ENCODE peak calls at places on chromosomes 3 and 15, in six cellular contexts. H, Y, O, V, X and C are unnamed samples.

GRCh38 chr3:152438706-152439105 is 170.0 kb downstream of the MBNL1 start:
- DNase-seq in H (no peak), Y (no peak), O (no peak), V (no peak), X (no peak), C (no peak)

GRCh38 chr15:100131321-100132224 is 210.2 kb downstream of the ADAMTS17 start:
- DNase-seq in H (no peak), Y (peak), O (peak), V (peak), X (peak), C (peak)

GRCh38 chr15:62469874-62470688 is 305.0 kb upstream of the C2CD4B start:
- DNase-seq in H (peak), Y (peak), O (peak), V (peak), X (no peak), C (peak)

GRCh38 chr15:63892794-63893441 is 59.2 kb upstream of the HERC1 start:
- DNase-seq in H (no peak), Y (no peak), O (no peak), V (no peak), X (no peak), C (no peak)

GRCh38 chr3:98567646-98568280 is 25.6 kb downstream of the CPOX start:
- DNase-seq in H (no peak), Y (no peak), O (no peak), V (no peak), X (no peak), C (no peak)

GRCh38 chr3:155391104-155391503 is 97.6 kb upstream of the STRIT1 start:
- DNase-seq in H (no peak), Y (peak), O (peak), V (no peak), X (no peak), C (no peak)

GRCh38 chr15:40465939-40466338 is 4.8 kb upstream of the CHST14 start:
- DNase-seq in H (no peak), Y (no peak), O (no peak), V (no peak), X (no peak), C (no peak)

GRCh38 chr15:67080118-67080899 is 14.9 kb downstream of the SMAD3 start:
- DNase-seq in H (no peak), Y (peak), O (peak), V (no peak), X (no peak), C (peak)

GRCh38 chr3:23474580-23475357 is 271.6 kb downstream of the UBE2E2 start:
- DNase-seq in H (no peak), Y (no peak), O (no peak), V (no peak), X (no peak), C (no peak)

GRCh38 chr3:24837601-24838000 is 343.0 kb upstream of the THRB start:
- DNase-seq in H (no peak), Y (no peak), O (no peak), V (no peak), X (no peak), C (no peak)

DNA sequence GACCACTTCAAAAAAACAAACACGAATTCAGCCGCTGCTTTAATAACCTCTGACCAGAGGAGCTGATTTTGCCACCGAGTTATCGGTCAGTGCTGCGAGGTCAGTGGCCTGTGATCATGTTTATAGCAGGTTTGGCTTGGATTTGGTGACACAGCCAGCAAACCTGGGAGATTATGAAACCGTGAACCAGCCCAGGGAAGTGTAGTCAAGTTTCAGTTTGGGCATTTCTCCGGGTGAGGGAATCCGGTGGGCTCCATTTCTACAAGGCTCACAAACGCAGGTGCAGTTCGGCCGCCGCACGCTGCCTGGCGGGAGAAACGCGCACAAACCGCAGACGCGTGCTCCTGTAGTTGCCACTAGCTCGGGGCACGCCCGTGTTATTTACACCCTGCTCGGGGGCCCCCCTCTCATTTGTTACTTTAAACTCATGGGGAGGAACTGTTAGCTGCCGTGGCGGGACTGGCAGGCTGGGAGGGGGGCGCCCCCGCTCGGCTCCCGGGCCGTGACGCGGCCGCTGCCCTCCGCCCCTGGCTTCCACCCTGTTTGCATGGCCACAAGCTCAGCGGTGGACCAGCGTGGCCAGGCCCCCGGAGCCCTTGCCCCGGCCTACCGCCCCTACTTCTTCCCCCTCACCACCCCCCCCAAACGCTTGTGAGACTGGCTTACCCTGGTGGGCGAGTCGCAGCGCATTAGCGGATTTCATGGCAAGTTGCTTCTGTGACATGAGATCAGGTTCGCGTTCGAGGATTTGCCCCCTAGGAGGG is 13.6 kb upstream of the ONECUT1 start:
- DNase-seq in H (no peak), Y (no peak), O (no peak), V (no peak), X (peak), C (no peak)
- TF ChIP-seq EZH2 in H (no peak), Y (peak), O (peak), V (no peak), X (peak), C (peak)

DNA sequence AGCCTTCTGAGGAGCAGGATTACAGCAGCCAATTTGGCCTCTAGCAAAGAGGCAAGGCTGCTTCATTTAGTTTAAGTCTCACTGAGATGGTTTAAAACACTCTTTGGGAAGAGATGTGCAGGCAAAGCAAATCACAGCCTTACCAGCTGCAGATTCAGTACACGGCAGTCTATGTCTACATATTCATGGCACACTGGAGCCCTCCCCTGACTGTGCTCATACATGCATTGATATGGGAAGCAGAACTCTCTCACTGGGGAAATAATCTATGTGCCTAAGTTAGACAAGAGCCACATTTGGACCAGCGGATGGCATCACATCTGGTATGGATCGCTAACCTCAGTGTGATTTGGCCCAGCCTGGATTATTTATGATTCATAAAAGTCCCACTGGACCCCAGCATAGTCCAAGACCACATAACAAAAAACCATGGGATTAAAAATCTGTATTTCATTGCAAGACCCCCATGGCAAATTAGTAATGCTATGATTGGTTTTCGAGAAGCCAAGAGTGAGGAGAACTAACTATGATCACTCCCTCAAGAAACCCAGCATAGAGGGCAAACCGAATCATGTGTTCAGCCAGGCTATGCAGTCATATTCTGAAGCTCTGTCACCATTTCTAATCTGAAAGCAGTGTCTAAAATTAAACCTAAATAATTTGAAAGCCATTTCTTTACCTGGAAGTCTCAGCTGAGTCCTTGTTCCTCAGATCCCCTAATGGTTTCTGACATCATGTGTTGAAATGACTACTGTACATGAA is 1.3 kb downstream of the PRICKLE2 start:
- DNase-seq in H (no peak), Y (peak), O (peak), V (no peak), X (peak), C (no peak)
- TF ChIP-seq CTCF in H (no peak), Y (no peak), O (no peak), V (no peak), X (no peak), C (no peak)

GRCh38 chr3:128481438-128481942 is 11.5 kb downstream of the GATA2 start:
- DNase-seq in H (no peak), Y (no peak), O (no peak), V (no peak), X (peak), C (no peak)

GRCh38 chr3:128482175-128482856 is 10.7 kb downstream of the GATA2 start:
- DNase-seq in H (no peak), Y (peak), O (no peak), V (no peak), X (peak), C (no peak)

GRCh38 chr3:128484404-128485282 is 8.4 kb downstream of the GATA2 start:
- DNase-seq in H (no peak), Y (peak), O (no peak), V (no peak), X (peak), C (no peak)

GRCh38 chr3:128483657-128484403 is 9.2 kb downstream of the GATA2 start:
- DNase-seq in H (no peak), Y (peak), O (no peak), V (no peak), X (peak), C (no peak)

GRCh38 chr3:128482857-128483656 is 9.9 kb downstream of the GATA2 start:
- DNase-seq in H (no peak), Y (peak), O (peak), V (peak), X (peak), C (peak)
- TF ChIP-seq EZH2 in H (no peak), Y (no peak), O (no peak), V (no peak), X (peak), C (no peak)

GRCh38 chr15:76961277-76962010 is 29.9 kb downstream of the RCN2 start:
- DNase-seq in H (no peak), Y (no peak), O (no peak), V (no peak), X (no peak), C (no peak)
- TF ChIP-seq CTCF in H (no peak), Y (no peak), O (no peak), V (no peak), X (no peak), C (no peak)

DNA sequence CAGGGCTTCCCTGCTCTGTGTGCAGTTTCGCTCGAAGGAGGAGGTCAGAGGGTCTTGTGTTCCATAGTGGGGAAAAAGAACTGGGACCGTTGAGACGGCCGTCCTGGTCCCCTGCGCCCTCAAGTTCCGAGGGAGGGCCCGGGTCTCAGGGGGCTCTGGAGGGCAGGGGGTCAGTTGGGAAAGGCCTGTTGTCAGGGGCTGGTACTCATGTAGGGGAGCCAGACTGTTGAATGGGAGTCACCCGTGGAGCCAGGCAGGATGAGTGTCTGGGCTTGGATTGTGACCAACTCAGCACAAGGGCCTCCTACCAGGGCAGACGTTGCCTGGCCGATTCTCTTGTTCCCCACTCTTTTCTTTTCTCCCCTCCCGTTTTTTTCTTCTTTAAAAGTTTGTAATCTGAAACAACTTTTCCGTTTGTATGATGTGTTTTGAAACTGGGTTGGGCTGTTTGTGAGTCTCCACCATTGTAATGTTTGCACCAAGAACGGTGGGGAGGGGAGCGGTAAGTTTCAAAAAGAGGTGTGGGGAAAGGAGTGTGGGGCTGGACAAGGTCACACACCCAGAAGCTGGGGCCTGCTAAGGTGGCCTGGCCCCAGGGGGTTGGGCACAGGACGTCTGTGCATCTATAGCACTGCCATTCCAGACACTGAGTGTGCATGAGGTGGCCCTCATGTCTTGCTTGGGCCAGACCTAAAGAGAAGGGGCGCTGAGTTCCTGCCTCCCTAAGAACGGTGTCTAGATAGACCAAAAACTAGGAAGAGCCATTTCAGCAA is 1.1 kb downstream of the CMTM7 start:
- DNase-seq in H (no peak), Y (peak), O (peak), V (peak), X (no peak), C (peak)
- TF ChIP-seq EZH2 in H (no peak), Y (no peak), O (no peak), V (no peak), X (no peak), C (no peak)

GRCh38 chr15:41661078-41661528 is 898 bp downstream of the MGA start:
- DNase-seq in H (no peak), Y (no peak), O (no peak), V (peak), X (no peak), C (no peak)
- TF ChIP-seq CTCF in H (no peak), Y (no peak), O (no peak), V (no peak), X (no peak), C (no peak)

GRCh38 chr3:169658311-169658931 is 5.1 kb downstream of the MECOM start:
- DNase-seq in H (no peak), Y (peak), O (no peak), V (no peak), X (peak), C (no peak)
- TF ChIP-seq EZH2 in H (no peak), Y (no peak), O (no peak), V (no peak), X (no peak), C (peak)

DNA sequence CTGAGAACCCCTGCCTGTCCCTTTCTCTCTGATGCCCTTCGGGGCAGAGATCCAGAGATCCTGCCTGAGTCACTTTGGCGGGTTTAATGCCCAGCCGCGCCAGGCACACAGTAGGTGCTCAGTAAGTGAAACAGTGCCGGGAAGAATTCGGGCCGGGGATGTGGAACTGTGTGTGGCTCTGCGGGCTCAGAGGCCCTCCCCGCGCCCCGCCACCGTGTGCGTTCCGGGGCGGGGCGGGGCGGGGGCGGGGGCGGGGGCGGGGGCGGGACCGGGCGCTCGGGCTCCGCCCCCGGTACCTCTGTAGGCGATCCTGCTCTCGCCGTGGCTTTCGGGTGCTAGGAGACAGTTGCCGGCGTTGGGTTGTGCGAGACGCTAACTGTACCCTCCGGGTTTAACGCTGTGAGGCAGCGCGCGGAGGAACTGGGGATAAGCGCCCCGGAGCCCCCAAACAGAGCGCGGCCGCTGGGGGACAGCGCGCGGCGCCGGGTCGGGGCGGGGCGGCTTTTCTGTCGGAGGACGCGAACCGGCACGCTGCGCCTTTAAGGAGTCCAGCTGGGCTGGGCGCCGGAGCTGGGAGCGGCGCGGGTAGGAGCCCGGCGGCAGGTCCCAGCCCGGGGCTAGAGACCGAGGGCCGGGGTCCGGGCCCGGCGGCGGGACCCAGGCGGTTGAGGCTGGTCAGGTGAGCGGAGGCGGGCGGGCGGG is at the start of gene ABHD6:
- DNase-seq in H (peak), Y (peak), O (peak), V (peak), X (peak), C (peak)
- TF ChIP-seq CTCF in H (peak), Y (no peak), O (no peak), V (peak), X (peak), C (peak)

GRCh38 chr15:76339302-76340197 is 3.0 kb downstream of the ISL2 start:
- DNase-seq in H (no peak), Y (no peak), O (peak), V (no peak), X (peak), C (no peak)

GRCh38 chr15:76337047-76337738 is 620 bp downstream of the ISL2 start:
- DNase-seq in H (no peak), Y (no peak), O (no peak), V (peak), X (peak), C (peak)

GRCh38 chr15:76338555-76339301 is 2.2 kb downstream of the ISL2 start:
- DNase-seq in H (no peak), Y (no peak), O (no peak), V (no peak), X (peak), C (no peak)

GRCh38 chr15:76336254-76337046 is at the start of gene ISL2:
- DNase-seq in H (peak), Y (peak), O (no peak), V (peak), X (peak), C (peak)

GRCh38 chr15:76337739-76338554 is 1.4 kb downstream of the ISL2 start:
- DNase-seq in H (no peak), Y (no peak), O (no peak), V (no peak), X (peak), C (no peak)
- TF ChIP-seq EZH2 in H (no peak), Y (peak), O (peak), V (no peak), X (peak), C (peak)

DNA sequence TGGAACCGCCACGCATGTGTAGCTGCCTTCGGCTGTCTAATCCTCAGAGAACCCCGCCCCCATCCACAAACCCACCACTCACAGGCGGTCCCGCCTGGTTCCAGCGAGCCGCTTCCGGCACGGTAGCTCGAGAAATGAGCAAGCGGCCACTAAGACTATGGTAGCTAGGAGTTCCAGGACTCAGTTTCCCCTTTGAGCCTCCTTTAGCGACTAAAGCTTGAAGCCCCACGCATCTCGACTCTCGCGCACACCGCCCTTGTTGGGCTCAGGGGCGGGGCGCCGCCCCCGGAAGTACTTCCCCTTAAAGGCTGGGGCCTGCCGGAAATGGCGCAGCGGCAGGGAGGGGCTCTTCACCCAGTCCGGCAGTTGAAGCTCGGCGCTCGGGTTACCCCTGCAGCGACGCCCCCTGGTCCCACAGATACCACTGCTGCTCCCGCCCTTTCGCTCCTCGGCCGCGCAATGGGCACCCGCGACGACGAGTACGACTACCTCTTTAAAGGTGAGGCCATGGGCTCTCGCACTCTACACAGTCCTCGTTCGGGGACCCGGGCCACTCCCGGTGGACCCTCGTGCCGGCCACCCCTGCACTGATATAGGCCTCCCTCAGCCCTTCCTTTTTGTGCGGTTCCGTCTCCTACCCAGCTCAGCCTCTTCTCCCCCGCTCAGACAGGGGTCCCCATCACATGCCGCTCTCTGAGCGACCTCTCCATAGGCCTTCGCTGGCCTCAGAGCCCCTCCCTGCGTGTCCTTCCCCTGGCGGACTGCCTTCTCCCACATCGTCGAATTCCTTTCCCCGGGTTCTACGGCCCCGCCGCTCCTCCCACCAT is at the start of gene RAB11A:
- DNase-seq in H (peak), Y (peak), O (peak), V (peak), X (peak), C (peak)
- TF ChIP-seq CTCF in H (no peak), Y (peak), O (no peak), V (no peak), X (peak), C (no peak)